ENCODE peak calls at places on chromosome 9, in five cellular contexts. L, U, N, D and J are unnamed samples.

GRCh38 chr9:95341262-95342011 is 23.9 kb upstream of the FANCC start:
- DNase-seq in D (no peak), U (no peak), L (no peak), N (no peak), J (no peak)

GRCh38 chr9:91771027-91771426 is 179.0 kb downstream of the ROR2 start:
- DNase-seq in N (no peak), D (no peak), L (no peak), U (no peak), J (no peak)

GRCh38 chr9:91746904-91747303 is 203.1 kb downstream of the ROR2 start:
- DNase-seq in U (no peak), L (no peak), D (no peak), N (no peak), J (no peak)

GRCh38 chr9:114631166-114631565 is 20.1 kb downstream of the TMEM268 start:
- DNase-seq in L (no peak), D (no peak), U (no peak), N (no peak), J (no peak)

GRCh38 chr9:13387668-13388124 is 108.2 kb upstream of the MPDZ start:
- DNase-seq in U (no peak), D (no peak), L (no peak), N (no peak), J (no peak)

GRCh38 chr9:134455951-134456739 is 129.9 kb downstream of the RXRA start:
- DNase-seq in L (no peak), N (peak; percentile 72), D (peak; percentile 93), U (peak; percentile 40), J (peak; percentile 51)

GRCh38 chr9:135135171-135135926 is 47.9 kb downstream of the OLFM1 start:
- DNase-seq in N (no peak), U (no peak), D (no peak), L (no peak), J (no peak)

GRCh38 chr9:90787771-90788460 is 13.7 kb upstream of the SYK start:
- DNase-seq in U (no peak), N (no peak), L (no peak), D (no peak), J (no peak)

GRCh38 chr9:89498845-89499480 is 1.1 kb upstream of the SEMA4D start:
- DNase-seq in D (no peak), N (peak; percentile 49), L (no peak), U (no peak), J (peak; percentile 35)

GRCh38 chr9:126915281-126915816 is 767 bp downstream of the RALGPS1 start:
- DNase-seq in L (peak; percentile 82), U (no peak), D (peak; percentile 69), N (no peak), J (no peak)

GRCh38 chr9:116697341-116697740 is 10.2 kb downstream of the TRIM32 start:
- DNase-seq in U (no peak), D (no peak), L (no peak), N (no peak), J (no peak)

GRCh38 chr9:35882996-35883395 is 12.8 kb upstream of the OR13J1 start:
- DNase-seq in D (no peak), N (no peak), L (no peak), U (no peak), J (no peak)

GRCh38 chr9:88959727-88960469 is 31.4 kb upstream of the S1PR3 start:
- DNase-seq in N (no peak), D (no peak), L (no peak), U (no peak), J (no peak)

GRCh38 chr9:131874447-131874846 is 134.6 kb upstream of the RAPGEF1 start:
- DNase-seq in U (no peak), D (no peak), N (no peak), L (no peak), J (no peak)

GRCh38 chr9:100011062-100011681 is 87.6 kb downstream of the ERP44 start:
- DNase-seq in L (no peak), N (no peak), D (no peak), U (no peak), J (no peak)

GRCh38 chr9:32581512-32582143 is 8.7 kb upstream of the NDUFB6 start:
- DNase-seq in L (peak; percentile 30), U (no peak), D (no peak), N (no peak), J (no peak)
- TF ChIP-seq CTCF in L (peak; percentile 70), U (peak; percentile 42), D (peak; percentile 22), N (no peak), J (no peak)

DNA sequence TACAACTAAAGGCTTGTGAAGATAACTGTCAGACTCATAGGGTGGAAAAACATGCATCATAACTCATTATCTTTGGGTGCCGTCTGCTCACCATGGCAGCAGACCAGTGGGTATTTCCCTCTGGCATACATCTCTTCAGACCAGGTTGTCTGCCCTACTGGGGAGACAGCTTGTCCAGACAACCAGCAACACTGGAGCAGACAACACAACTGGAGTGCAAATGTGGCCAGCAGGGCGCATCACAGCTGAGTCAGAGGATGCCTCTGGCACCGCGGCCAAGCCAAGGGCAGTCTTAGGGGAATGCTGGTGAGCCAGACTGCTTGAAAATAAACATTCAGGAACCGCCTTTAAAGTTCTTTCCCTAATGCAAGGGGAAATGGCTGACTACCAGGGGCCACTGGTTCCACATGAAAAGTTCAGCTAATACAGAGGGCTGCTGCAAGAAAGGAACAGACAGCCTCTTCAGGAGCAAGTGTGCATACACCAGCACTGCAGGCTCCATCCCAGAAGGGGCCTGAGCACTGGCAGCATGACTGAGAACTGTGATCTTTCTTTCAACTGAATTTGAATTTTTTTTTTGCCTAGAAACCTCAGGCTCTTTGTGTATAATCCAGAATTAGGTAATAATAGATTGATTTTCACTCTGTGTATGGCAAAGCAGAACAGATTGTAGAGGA is 77.3 kb downstream of the MAMDC2 start:
- DNase-seq in U (no peak), L (no peak), N (no peak), D (peak; percentile 92), J (no peak)
- TF ChIP-seq CTCF in U (no peak), L (no peak), N (no peak), D (no peak), J (no peak)

DNA sequence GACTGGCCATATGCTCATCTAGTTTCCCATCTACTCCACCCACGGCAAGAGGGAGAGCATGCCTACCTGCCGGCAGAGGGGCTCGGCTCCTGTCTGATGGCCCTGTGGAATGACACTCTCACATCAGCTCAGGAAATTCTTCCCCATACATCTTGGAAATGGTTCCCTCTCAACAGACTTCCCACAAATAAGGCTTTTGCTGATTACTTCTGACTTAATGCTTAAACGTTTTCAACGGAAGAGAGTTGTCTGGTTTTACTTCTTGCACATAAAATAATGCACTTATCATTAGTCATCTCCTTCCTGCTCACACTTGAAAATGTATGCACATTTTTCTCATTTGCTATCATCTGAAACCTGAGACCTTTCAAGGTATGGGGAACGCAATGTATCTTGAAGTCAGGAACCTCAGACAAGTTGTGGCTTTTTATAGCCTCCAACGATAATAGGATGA is 129.5 kb downstream of the TTLL11 start:
- DNase-seq in U (no peak), N (no peak), L (no peak), D (no peak), J (no peak)
- TF ChIP-seq CTCF in U (no peak), N (no peak), L (no peak), D (no peak), J (no peak)

GRCh38 chr9:109751253-109751652 is 28.7 kb upstream of the PALM2AKAP2 start:
- DNase-seq in N (no peak), L (no peak), U (no peak), D (no peak), J (no peak)
- TF ChIP-seq CTCF in N (no peak), L (no peak), U (no peak), D (no peak), J (no peak)

DNA sequence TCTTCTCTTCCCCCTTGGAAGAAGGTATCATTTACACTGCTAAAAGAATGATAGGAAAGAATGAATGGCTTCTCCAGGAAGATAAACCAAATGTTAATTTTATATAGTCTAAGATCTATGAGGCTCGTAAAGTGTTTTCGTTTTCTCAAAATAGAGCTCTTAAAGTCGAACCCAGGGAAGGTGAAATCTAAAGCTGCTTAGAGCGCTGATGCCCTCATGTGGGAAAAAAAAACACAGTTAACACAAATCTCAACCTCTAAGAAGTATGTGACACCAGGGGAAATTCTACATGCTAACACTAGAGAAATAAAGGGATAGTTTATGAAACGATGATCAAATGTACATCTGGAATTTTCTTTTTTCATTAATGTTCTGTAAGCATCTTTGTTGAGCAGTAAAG is 257.9 kb downstream of the RASEF start:
- DNase-seq in U (no peak), N (no peak), L (no peak), D (no peak), J (no peak)
- TF ChIP-seq CTCF in U (no peak), N (no peak), L (peak; percentile 20), D (no peak), J (no peak)